ENCODE peak calls at places on chromosomes 11 and 22, in seven cellular contexts. A is cardiac fibroblast, E is IMR-90, P is brain microvascular endothelial cell, Q is gastrocnemius medialis, I is HFFc6, S is epithelial cell of esophagus. V is an unnamed sample.

GRCh38 chr22:24370426-24370825 is 57.0 kb upstream of the ADORA2A start:
- DNase-seq in S (no peak), Q (no peak), A (peak), P (no peak), E (no peak), I (no peak), V (no peak)

GRCh38 chr11:118838905-118839553 is 44.7 kb upstream of the CXCR5 start:
- DNase-seq in I (no peak), S (no peak), A (no peak), Q (no peak), P (no peak), E (no peak), V (no peak)

GRCh38 chr11:111604392-111605009 is 2.3 kb downstream of the SIK2 start:
- DNase-seq in I (peak), Q (no peak), E (peak), A (peak), S (peak), P (peak), V (no peak)

GRCh38 chr22:26885441-26886261 is 228.3 kb downstream of the MIAT start:
- DNase-seq in I (no peak), P (no peak), E (no peak), Q (no peak), A (no peak), S (no peak), V (no peak)

GRCh38 chr11:48244804-48245203 is at the start of gene OR4X2:
- DNase-seq in A (no peak), Q (no peak), E (no peak), P (no peak), S (no peak), I (no peak), V (no peak)

GRCh38 chr22:48945621-48946458 is 881.8 kb downstream of the BRD1 start:
- DNase-seq in P (no peak), S (no peak), Q (no peak), A (no peak), E (no peak), I (no peak), V (no peak)

GRCh38 chr11:129391864-129392263 is 16.2 kb downstream of the BARX2 start:
- DNase-seq in I (no peak), A (no peak), Q (no peak), S (no peak), P (no peak), E (no peak), V (no peak)

GRCh38 chr22:18024956-18025720 is 777 bp upstream of the MICAL3 start:
- DNase-seq in Q (no peak), P (no peak), S (no peak), E (no peak), I (no peak), A (no peak), V (no peak)

GRCh38 chr22:30968015-30968923 is at the start of gene MORC2:
- DNase-seq in P (no peak), S (no peak), Q (peak), A (peak), I (no peak), E (peak), V (no peak)

GRCh38 chr22:20021196-20022181 is 579 bp downstream of the TANGO2 start:
- DNase-seq in E (peak), S (peak), Q (peak), I (peak), P (no peak), A (peak), V (peak)

GRCh38 chr11:47514825-47515647 is 37.9 kb downstream of the CELF1 start:
- DNase-seq in I (peak), S (peak), P (peak), Q (no peak), E (peak), A (peak), V (no peak)

GRCh38 chr11:73334244-73335203 is 26.4 kb downstream of the ARHGEF17 start:
- DNase-seq in S (peak), A (peak), Q (peak), I (peak), P (peak), E (peak), V (peak)

GRCh38 chr11:13503393-13503792 is 7.6 kb upstream of the PTH start:
- DNase-seq in E (no peak), P (no peak), S (no peak), I (no peak), Q (no peak), A (no peak), V (no peak)

GRCh38 chr11:112513936-112514716 is 253.5 kb upstream of the PLET1 start:
- DNase-seq in Q (no peak), A (no peak), E (no peak), S (no peak), P (no peak), I (no peak), V (no peak)

GRCh38 chr11:130166457-130166784 is 6.8 kb downstream of the ST14 start:
- DNase-seq in I (peak), S (peak), P (peak), E (peak), Q (no peak), A (peak), V (no peak)

DNA sequence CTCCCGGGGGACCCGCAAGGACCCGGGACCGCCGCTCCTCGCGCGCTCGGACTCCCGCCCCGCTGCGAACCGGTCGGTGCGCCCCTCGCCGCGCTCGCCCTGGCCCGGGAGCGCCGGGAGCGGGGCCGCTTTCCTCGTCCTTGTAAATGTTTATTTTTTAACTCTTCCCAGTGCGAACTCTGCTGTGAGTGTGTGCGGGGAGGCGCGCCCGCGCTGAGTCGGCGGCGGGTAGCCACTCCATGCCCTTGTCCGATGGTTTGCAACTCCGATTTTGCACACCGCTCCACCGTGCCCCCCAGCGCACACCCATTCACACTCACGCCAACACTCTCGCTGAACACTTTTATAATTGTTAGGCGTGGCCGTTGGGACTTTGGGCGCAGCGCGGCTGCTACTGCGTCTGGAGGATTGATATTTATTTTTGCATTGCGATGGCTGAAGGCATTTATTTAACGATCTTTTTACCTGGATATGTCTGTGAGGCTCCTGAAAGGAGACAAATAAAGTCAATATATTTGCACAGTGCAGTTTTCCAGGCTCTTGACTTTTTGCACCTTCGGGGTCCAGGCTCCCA is 1.0 kb downstream of the C11orf96 start:
- DNase-seq in S (peak), P (peak), E (peak), I (no peak), Q (no peak), A (peak), V (no peak)
- TF ChIP-seq CTCF in S (no peak), P (no peak), E (no peak), I (no peak), Q (no peak), A (no peak), V (no peak)

DNA sequence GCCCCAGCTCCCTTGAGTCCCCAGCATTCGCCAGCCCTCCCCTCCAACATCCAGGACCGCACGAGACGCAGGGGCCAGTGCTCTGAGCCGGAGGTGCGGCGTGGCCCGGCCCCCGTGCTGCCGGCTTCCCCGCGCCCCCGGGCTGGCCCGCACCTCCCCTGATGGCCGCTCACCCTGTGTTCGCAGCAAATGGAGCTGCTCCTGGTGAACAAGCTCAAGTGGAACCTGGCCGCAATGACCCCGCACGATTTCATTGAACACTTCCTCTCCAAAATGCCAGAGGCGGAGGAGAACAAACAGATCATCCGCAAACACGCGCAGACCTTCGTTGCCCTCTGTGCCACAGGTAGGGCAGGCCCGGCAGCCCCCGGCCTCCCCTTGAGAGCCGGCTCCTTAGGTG is 2.7 kb downstream of the CCND1 start:
- DNase-seq in E (no peak), Q (no peak), S (no peak), I (no peak), P (no peak), A (no peak), V (no peak)
- TF ChIP-seq CTCF in E (no peak), Q (peak), S (no peak), I (peak), P (no peak), A (no peak), V (no peak)

GRCh38 chr22:41919357-41920224 is 4.7 kb upstream of the SHISA8 start:
- DNase-seq in I (no peak), E (peak), S (peak), P (peak), Q (no peak), A (peak), V (no peak)
- TF ChIP-seq CTCF in I (no peak), E (no peak), S (no peak), P (no peak), Q (no peak), A (no peak), V (no peak)

DNA sequence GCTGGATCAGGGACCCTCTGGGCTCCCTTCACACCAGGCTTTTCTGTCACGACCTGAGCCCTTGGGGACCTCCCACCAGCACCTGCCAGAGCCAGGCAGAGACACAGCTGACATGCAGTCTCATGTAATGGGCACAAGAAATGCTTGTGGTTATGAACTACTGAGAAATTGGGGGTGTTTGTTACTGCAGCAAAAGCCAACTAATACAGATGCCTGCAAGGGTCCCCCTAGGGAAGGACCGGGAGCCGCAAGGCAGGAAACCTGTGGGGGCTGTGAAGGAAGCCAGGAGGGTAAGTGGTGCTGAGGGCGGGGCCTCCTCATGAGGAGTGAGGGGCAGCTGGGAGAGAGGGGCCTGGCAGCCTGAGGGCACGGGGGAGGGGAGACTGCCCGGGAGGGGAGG is 16.6 kb downstream of the WNT11 start:
- DNase-seq in P (no peak), E (no peak), Q (no peak), S (no peak), I (no peak), A (no peak), V (no peak)
- TF ChIP-seq CTCF in P (no peak), E (no peak), Q (no peak), S (no peak), I (no peak), A (no peak), V (no peak)

DNA sequence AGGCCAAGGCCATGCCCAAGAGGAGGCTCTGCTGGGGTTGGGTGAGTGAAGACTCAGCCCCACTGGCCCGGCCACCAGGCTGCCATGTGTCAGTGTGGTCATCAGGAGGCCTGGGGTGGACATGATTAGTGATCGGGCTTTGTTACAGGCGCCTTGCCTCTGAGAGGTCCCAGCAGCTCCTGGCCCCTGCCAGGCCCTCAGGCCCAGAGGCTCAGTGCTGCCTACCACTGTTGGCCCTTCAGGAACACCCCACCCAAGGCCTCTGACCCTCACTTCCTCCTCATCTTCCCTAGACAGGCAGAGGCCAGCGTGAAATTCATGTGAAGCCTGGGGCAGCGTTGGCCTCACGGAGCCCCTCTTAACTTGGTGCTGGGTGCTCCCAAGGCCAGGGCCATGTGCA is 2.2 kb downstream of the MRPL23 start:
- DNase-seq in Q (peak), E (no peak), I (no peak), S (no peak), A (no peak), P (no peak), V (no peak)
- TF ChIP-seq CTCF in Q (no peak), E (no peak), I (no peak), S (no peak), A (no peak), P (no peak), V (no peak)

V was measured in ascending aorta.